ENCODE peak calls at places on chromosomes 16 and 17, in four cellular contexts. One of them, this sample, is unnamed.

GRCh38 chr17:1147664-1148063 is 32.1 kb downstream of the ABR start:
- DNase-seq in CD8-positive, alpha-beta T cell: no peak
- DNase-seq in omental fat pad: no peak
- DNase-seq in neural progenitor cell: peak; percentile 78
- DNase-seq in this sample: peak; percentile 64

GRCh38 chr16:59048876-59049275 is 314.8 kb upstream of the GOT2 start:
- DNase-seq in neural progenitor cell: no peak
- DNase-seq in omental fat pad: no peak
- DNase-seq in CD8-positive, alpha-beta T cell: no peak
- DNase-seq in this sample: no peak

GRCh38 chr17:40707720-40708119 is 4.2 kb upstream of the KRT24 start:
- DNase-seq in neural progenitor cell: no peak
- DNase-seq in omental fat pad: no peak
- DNase-seq in CD8-positive, alpha-beta T cell: no peak
- DNase-seq in this sample: no peak

GRCh38 chr16:84785843-84786538 is 33.8 kb upstream of the CRISPLD2 start:
- DNase-seq in CD8-positive, alpha-beta T cell: no peak
- DNase-seq in omental fat pad: no peak
- DNase-seq in neural progenitor cell: no peak
- DNase-seq in this sample: no peak

GRCh38 chr17:17548044-17548443 is 43.5 kb downstream of the PEMT start:
- DNase-seq in CD8-positive, alpha-beta T cell: no peak
- DNase-seq in neural progenitor cell: no peak
- DNase-seq in omental fat pad: no peak
- DNase-seq in this sample: no peak

GRCh38 chr16:2473999-2474876 is 689 bp upstream of the TBC1D24 start:
- DNase-seq in neural progenitor cell: peak; percentile 76
- DNase-seq in omental fat pad: no peak
- DNase-seq in CD8-positive, alpha-beta T cell: peak; percentile 65
- DNase-seq in this sample: no peak

GRCh38 chr17:50630524-50631194 is 4.0 kb upstream of the ABCC3 start:
- DNase-seq in CD8-positive, alpha-beta T cell: peak; percentile 59
- DNase-seq in neural progenitor cell: peak; percentile 51
- DNase-seq in omental fat pad: no peak
- DNase-seq in this sample: no peak

GRCh38 chr17:82019905-82020873 is 2.5 kb downstream of the CENPX start:
- DNase-seq in CD8-positive, alpha-beta T cell: peak; percentile 74
- DNase-seq in omental fat pad: no peak
- DNase-seq in neural progenitor cell: peak; percentile 87
- DNase-seq in this sample: peak; percentile 87

GRCh38 chr17:9403207-9403606 is 172.4 kb downstream of the STX8 start:
- DNase-seq in CD8-positive, alpha-beta T cell: no peak
- DNase-seq in omental fat pad: no peak
- DNase-seq in neural progenitor cell: no peak
- DNase-seq in this sample: no peak

GRCh38 chr16:49441366-49441780 is 67.8 kb downstream of the C16orf78 start:
- DNase-seq in omental fat pad: no peak
- DNase-seq in CD8-positive, alpha-beta T cell: peak; percentile 70
- DNase-seq in neural progenitor cell: peak; percentile 49
- DNase-seq in this sample: no peak

GRCh38 chr17:32912218-32912897 is 15.6 kb upstream of the TMEM98 start:
- DNase-seq in omental fat pad: no peak
- DNase-seq in CD8-positive, alpha-beta T cell: no peak
- DNase-seq in neural progenitor cell: peak; percentile 39
- DNase-seq in this sample: no peak

GRCh38 chr17:17723354-17724261 is 42.4 kb downstream of the RAI1 start:
- DNase-seq in neural progenitor cell: peak; percentile 77
- DNase-seq in CD8-positive, alpha-beta T cell: peak; percentile 40
- DNase-seq in omental fat pad: no peak
- DNase-seq in this sample: peak; percentile 63

GRCh38 chr16:3957344-3957980 is 76.9 kb upstream of the CREBBP start:
- DNase-seq in neural progenitor cell: no peak
- DNase-seq in omental fat pad: no peak
- DNase-seq in CD8-positive, alpha-beta T cell: no peak
- DNase-seq in this sample: no peak

GRCh38 chr17:17849863-17850373 is 13.1 kb upstream of the SREBF1 start:
- DNase-seq in CD8-positive, alpha-beta T cell: peak; percentile 65
- DNase-seq in neural progenitor cell: peak; percentile 58
- DNase-seq in omental fat pad: no peak
- DNase-seq in this sample: no peak

GRCh38 chr17:4642286-4642685 is 808 bp upstream of the ALOX15 start:
- DNase-seq in neural progenitor cell: peak; percentile 52
- DNase-seq in omental fat pad: no peak
- DNase-seq in CD8-positive, alpha-beta T cell: no peak
- DNase-seq in this sample: no peak

GRCh38 chr17:35242158-35242804 is 591 bp upstream of the SLFN5 start:
- DNase-seq in neural progenitor cell: peak; percentile 90
- DNase-seq in CD8-positive, alpha-beta T cell: peak; percentile 83
- DNase-seq in omental fat pad: peak; percentile 44
- DNase-seq in this sample: no peak

GRCh38 chr16:53713403-53714013 is 9.6 kb downstream of the FTO start:
- DNase-seq in neural progenitor cell: no peak
- DNase-seq in omental fat pad: no peak
- DNase-seq in CD8-positive, alpha-beta T cell: no peak
- DNase-seq in this sample: no peak

GRCh38 chr17:50200447-50201225 is 795 bp downstream of the COL1A1 start:
- DNase-seq in neural progenitor cell: peak; percentile 96
- DNase-seq in omental fat pad: peak; percentile 77
- DNase-seq in CD8-positive, alpha-beta T cell: peak; percentile 80
- DNase-seq in this sample: peak; percentile 90

GRCh38 chr17:38794221-38794620 is 5.1 kb downstream of the PIP4K2B start:
- DNase-seq in omental fat pad: no peak
- DNase-seq in neural progenitor cell: no peak
- DNase-seq in CD8-positive, alpha-beta T cell: no peak
- DNase-seq in this sample: no peak

GRCh38 chr17:11900103-11900502 is 97.2 kb downstream of the ZNF18 start:
- DNase-seq in neural progenitor cell: no peak
- DNase-seq in CD8-positive, alpha-beta T cell: no peak
- DNase-seq in omental fat pad: no peak
- DNase-seq in this sample: no peak

DNA sequence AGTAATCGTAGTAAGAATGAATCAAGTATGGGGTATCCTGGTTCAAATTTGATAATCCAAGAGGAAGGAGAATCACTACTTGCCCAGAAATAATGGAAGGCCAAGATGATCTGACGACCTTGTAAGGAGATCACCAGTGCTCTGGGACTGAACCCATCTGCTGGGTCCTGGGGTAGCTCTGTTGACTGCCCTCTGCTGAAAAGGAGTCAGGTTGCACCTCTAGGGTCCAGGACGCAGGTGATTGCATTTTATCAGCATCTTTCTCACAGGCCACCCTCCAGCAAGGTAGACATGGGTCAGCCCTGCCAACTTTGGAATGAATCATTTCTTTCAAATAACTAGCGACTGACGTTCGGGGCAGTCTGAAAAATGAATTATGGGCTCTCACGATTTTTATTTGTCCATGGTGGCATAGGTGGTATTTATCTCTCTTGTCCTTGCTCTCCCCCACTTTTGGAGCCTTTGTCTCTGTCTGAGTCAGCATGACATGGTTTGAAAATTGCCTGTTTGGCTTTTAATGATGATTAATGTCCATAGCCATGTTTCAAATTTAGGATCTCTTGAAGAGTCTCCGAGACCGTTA is 163.7 kb downstream of the MSI2 start:
- DNase-seq in CD8-positive, alpha-beta T cell: no peak
- DNase-seq in omental fat pad: no peak
- DNase-seq in neural progenitor cell: no peak
- DNase-seq in this sample: no peak
- TF ChIP-seq CTCF in CD8-positive, alpha-beta T cell: no peak
- TF ChIP-seq CTCF in omental fat pad: no peak
- TF ChIP-seq CTCF in neural progenitor cell: no peak
- TF ChIP-seq CTCF in this sample: no peak

GRCh38 chr16:55120408-55120807 is 189.7 kb downstream of the IRX5 start:
- DNase-seq in neural progenitor cell: peak; percentile 33
- DNase-seq in CD8-positive, alpha-beta T cell: no peak
- DNase-seq in omental fat pad: no peak
- DNase-seq in this sample: no peak
- TF ChIP-seq CTCF in neural progenitor cell: peak; percentile 39
- TF ChIP-seq CTCF in CD8-positive, alpha-beta T cell: no peak
- TF ChIP-seq CTCF in omental fat pad: no peak
- TF ChIP-seq CTCF in this sample: peak; percentile 15

GRCh38 chr17:13538841-13539411 is 62.8 kb downstream of the HS3ST3A1 start:
- DNase-seq in omental fat pad: no peak
- DNase-seq in neural progenitor cell: no peak
- DNase-seq in CD8-positive, alpha-beta T cell: no peak
- DNase-seq in this sample: no peak

GRCh38 chr17:13537211-13537610 is 64.5 kb downstream of the HS3ST3A1 start:
- DNase-seq in omental fat pad: no peak
- DNase-seq in CD8-positive, alpha-beta T cell: no peak
- DNase-seq in neural progenitor cell: no peak
- DNase-seq in this sample: no peak

GRCh38 chr17:13539421-13539820 is 62.3 kb downstream of the HS3ST3A1 start:
- DNase-seq in CD8-positive, alpha-beta T cell: no peak
- DNase-seq in omental fat pad: no peak
- DNase-seq in neural progenitor cell: no peak
- DNase-seq in this sample: no peak

GRCh38 chr17:13540546-13540945 is 61.2 kb downstream of the HS3ST3A1 start:
- DNase-seq in neural progenitor cell: no peak
- DNase-seq in omental fat pad: no peak
- DNase-seq in CD8-positive, alpha-beta T cell: no peak
- DNase-seq in this sample: no peak

GRCh38 chr17:13537871-13538643 is 63.7 kb downstream of the HS3ST3A1 start:
- DNase-seq in neural progenitor cell: no peak
- DNase-seq in omental fat pad: no peak
- DNase-seq in CD8-positive, alpha-beta T cell: no peak
- DNase-seq in this sample: no peak
- TF ChIP-seq CTCF in neural progenitor cell: no peak
- TF ChIP-seq CTCF in omental fat pad: no peak
- TF ChIP-seq CTCF in CD8-positive, alpha-beta T cell: no peak
- TF ChIP-seq CTCF in this sample: no peak

GRCh38 chr16:89693931-89694783 is 7.3 kb downstream of the SPATA2L start:
- DNase-seq in neural progenitor cell: no peak
- DNase-seq in omental fat pad: no peak
- DNase-seq in CD8-positive, alpha-beta T cell: no peak
- DNase-seq in this sample: no peak
- TF ChIP-seq CTCF in neural progenitor cell: no peak
- TF ChIP-seq CTCF in omental fat pad: no peak
- TF ChIP-seq CTCF in CD8-positive, alpha-beta T cell: no peak
- TF ChIP-seq CTCF in this sample: no peak